ENCODE peak calls at places on chromosomes 6 and 20, in eight cellular contexts. B, D, U, S, P, L, E and R are unnamed samples.

GRCh38 chr20:62732356-62732755 is 23.7 kb downstream of the NTSR1 start:
- DNase-seq in B (no peak), D (no peak), U (no peak), S (no peak), P (no peak), L (no peak), E (no peak), R (no peak)

GRCh38 chr6:43771210-43771857 is 1.3 kb downstream of the VEGFA start:
- DNase-seq in B (peak), D (peak), U (peak), S (peak), P (peak), L (peak), E (peak), R (peak)

GRCh38 chr6:18016133-18016532 is 28.7 kb upstream of the KIF13A start:
- DNase-seq in B (no peak), D (no peak), U (no peak), S (no peak), P (no peak), L (no peak), E (no peak), R (no peak)

GRCh38 chr20:64140421-64140820 is 23.8 kb upstream of the MYT1 start:
- DNase-seq in B (no peak), D (no peak), U (no peak), S (no peak), P (no peak), L (no peak), E (no peak), R (no peak)

GRCh38 chr20:22678678-22679077 is 94.3 kb upstream of the FOXA2 start:
- DNase-seq in B (no peak), D (no peak), U (no peak), S (no peak), P (no peak), L (no peak), E (no peak), R (no peak)

GRCh38 chr20:58891686-58892125 is 39.2 kb downstream of the GNAS start:
- DNase-seq in B (peak), D (peak), U (peak), S (peak), P (peak), L (peak), E (peak), R (peak)

GRCh38 chr6:34138191-34138590 is 7.7 kb downstream of the GRM4 start:
- DNase-seq in B (no peak), D (no peak), U (no peak), S (no peak), P (no peak), L (no peak), E (no peak), R (no peak)

GRCh38 chr20:1804129-1804503 is 91.1 kb upstream of the SIRPA start:
- DNase-seq in B (no peak), D (no peak), U (no peak), S (no peak), P (no peak), L (no peak), E (no peak), R (no peak)

GRCh38 chr6:11419763-11420453 is 117.6 kb upstream of the TMEM170B start:
- DNase-seq in B (no peak), D (no peak), U (no peak), S (no peak), P (no peak), L (no peak), E (no peak), R (no peak)

GRCh38 chr6:69349776-69350175 is 447.0 kb downstream of the LMBRD1 start:
- DNase-seq in B (no peak), D (no peak), U (peak), S (no peak), P (peak), L (no peak), E (peak), R (peak)

GRCh38 chr6:29647927-29648642 is 8.8 kb upstream of the MOG start:
- DNase-seq in B (no peak), D (no peak), U (no peak), S (peak), P (no peak), L (no peak), E (no peak), R (no peak)

GRCh38 chr6:93293399-93294271 is 125.7 kb downstream of the EPHA7 start:
- DNase-seq in B (no peak), D (no peak), U (no peak), S (peak), P (no peak), L (no peak), E (no peak), R (no peak)

GRCh38 chr20:13891575-13891974 is 98.8 kb downstream of the SEL1L2 start:
- DNase-seq in B (no peak), D (no peak), U (no peak), S (no peak), P (no peak), L (no peak), E (no peak), R (no peak)

GRCh38 chr20:49207071-49207470 is 12.1 kb upstream of the DDX27 start:
- DNase-seq in B (no peak), D (no peak), U (no peak), S (no peak), P (no peak), L (no peak), E (no peak), R (no peak)

GRCh38 chr20:44850883-44851282 is 34.6 kb upstream of the YWHAB start:
- DNase-seq in B (no peak), D (no peak), U (no peak), S (no peak), P (no peak), L (no peak), E (no peak), R (no peak)

GRCh38 chr6:113645576-113645970 is 211.6 kb upstream of the MARCKS start:
- DNase-seq in B (no peak), D (no peak), U (no peak), S (no peak), P (no peak), L (no peak), E (no peak), R (peak)

GRCh38 chr6:132020138-132020551 is 69.0 kb upstream of the CCN2 start:
- DNase-seq in B (no peak), D (peak), U (peak), S (peak), P (peak), L (no peak), E (no peak), R (peak)

GRCh38 chr6:53048431-53049195 is 16.6 kb upstream of the FBXO9 start:
- DNase-seq in B (no peak), D (no peak), U (no peak), S (no peak), P (no peak), L (no peak), E (no peak), R (no peak)

GRCh38 chr6:22682979-22683378 is 113.6 kb downstream of the HDGFL1 start:
- DNase-seq in B (no peak), D (no peak), U (no peak), S (no peak), P (no peak), L (no peak), E (no peak), R (no peak)

GRCh38 chr6:168169624-168170023 is 90.6 kb upstream of the FRMD1 start:
- DNase-seq in B (no peak), D (no peak), U (no peak), S (no peak), P (no peak), L (no peak), E (no peak), R (no peak)

GRCh38 chr6:147285087-147285855 is 81.1 kb downstream of the STXBP5 start:
- DNase-seq in B (no peak), D (no peak), U (no peak), S (peak), P (no peak), L (no peak), E (no peak), R (peak)

GRCh38 chr6:57242505-57242904 is 20.4 kb upstream of the RAB23 start:
- DNase-seq in B (no peak), D (no peak), U (no peak), S (no peak), P (no peak), L (no peak), E (no peak), R (peak)

GRCh38 chr6:148867851-148868250 is 121.0 kb downstream of the UST start:
- DNase-seq in B (no peak), D (no peak), U (no peak), S (no peak), P (no peak), L (no peak), E (no peak), R (no peak)